ENCODE peak calls at places on chromosomes 3 and 15, in ten cellular contexts. S is stimulated activated naive CD4-positive, alpha-beta T cell treated with Interleukin-2 at 50 U/mL for 16 hours; B is mesothelial cell of epicardium; F is stomach; H is HS-27A; W is activated T-cell treated with anti-CD3 and anti-CD28 coated beads, Interleukin-2, amount 50 U/mL, for 72 hours; J is T-helper 1 cell; K is GM19239; A is sigmoid colon; C is kidney glomerular epithelial cell. X is an unnamed sample.

GRCh38 chr3:184354121-184354728 is 7.2 kb downstream of the CLCN2 start:
- DNase-seq in S (peak), B (peak), F (peak), H (no peak), W (peak), J (peak), K (no peak), A (no peak), C (peak), X (peak)

GRCh38 chr3:197547206-197547605 is 8.6 kb downstream of the BDH1 start:
- DNase-seq in S (no peak), B (no peak), F (peak), H (no peak), W (no peak), J (no peak), K (no peak), A (no peak), C (no peak), X (no peak)

GRCh38 chr3:71458895-71459294 is 124.6 kb downstream of the FOXP1 start:
- DNase-seq in S (no peak), B (no peak), F (no peak), H (no peak), W (no peak), J (no peak), K (no peak), A (no peak), C (no peak), X (no peak)

GRCh38 chr15:95113041-95113440 is 881.7 kb downstream of the MCTP2 start:
- DNase-seq in S (no peak), B (no peak), F (no peak), H (no peak), W (no peak), J (no peak), K (no peak), A (no peak), C (no peak), X (no peak)

GRCh38 chr15:27454281-27455060 is 483.5 kb downstream of the GABRG3 start:
- DNase-seq in S (no peak), B (no peak), F (no peak), H (no peak), W (no peak), J (no peak), K (no peak), A (no peak), C (peak), X (peak)

GRCh38 chr3:160885791-160886286 is 129.8 kb downstream of the PPM1L start:
- DNase-seq in S (no peak), B (peak), F (peak), H (no peak), W (peak), J (no peak), K (no peak), A (peak), C (no peak), X (no peak)

GRCh38 chr3:179716811-179717210 is 64.0 kb downstream of the USP13 start:
- DNase-seq in S (no peak), B (no peak), F (no peak), H (no peak), W (no peak), J (no peak), K (no peak), A (no peak), C (peak), X (peak)

GRCh38 chr15:66581972-66582537 is 16.3 kb upstream of the LCTL start:
- DNase-seq in S (no peak), B (no peak), F (no peak), H (no peak), W (no peak), J (no peak), K (no peak), A (no peak), C (no peak), X (no peak)